ENCODE peak calls at places on chromosomes 16 and 17, in ten cellular contexts. N is nephron progenitor cell, I is A673, H is HFFc6, J is BJ, G is AG10803, X is sigmoid colon, Y is GM06990, Z is ovary, F is heart right ventricle. P is an unnamed sample.

GRCh38 chr16:65285128-65286120 is 163.6 kb upstream of the CDH11 start:
- DNase-seq in N (no peak), I (no peak), H (no peak), J (no peak), G (peak), X (no peak), Y (no peak), Z (no peak), F (peak), P (no peak)

GRCh38 chr16:3096362-3096761 is 2.7 kb downstream of the ZSCAN10 start:
- DNase-seq in N (no peak), I (no peak), H (no peak), J (no peak), G (no peak), X (no peak), Y (no peak), Z (no peak), F (no peak), P (no peak)

GRCh38 chr17:13114601-13115024 is 96.8 kb upstream of the ELAC2 start:
- DNase-seq in N (peak), I (peak), H (peak), J (peak), G (peak), X (no peak), Y (no peak), Z (no peak), F (peak), P (peak)

GRCh38 chr17:80840011-80840410 is 151.6 kb upstream of the CHMP6 start:
- DNase-seq in N (no peak), I (no peak), H (no peak), J (no peak), G (no peak), X (peak), Y (no peak), Z (no peak), F (no peak), P (no peak)

GRCh38 chr16:89319883-89320716 is 102.6 kb downstream of the ZNF778 start:
- DNase-seq in N (no peak), I (peak), H (peak), J (no peak), G (peak), X (peak), Y (peak), Z (peak), F (peak), P (no peak)

GRCh38 chr17:72665841-72666518 is 426.5 kb downstream of the SLC39A11 start:
- DNase-seq in N (no peak), I (no peak), H (no peak), J (no peak), G (peak), X (peak), Y (no peak), Z (no peak), F (no peak), P (no peak)

GRCh38 chr16:6629110-6629509 is 703.5 kb upstream of the RBFOX1 start:
- DNase-seq in N (no peak), I (no peak), H (no peak), J (no peak), G (no peak), X (no peak), Y (no peak), Z (no peak), F (no peak), P (no peak)

GRCh38 chr16:23742761-23743160 is 12.1 kb upstream of the CHP2 start:
- DNase-seq in N (no peak), I (peak), H (no peak), J (no peak), G (no peak), X (no peak), Y (no peak), Z (no peak), F (no peak), P (no peak)

GRCh38 chr16:3716831-3717234 is 491 bp downstream of the TRAP1 start:
- DNase-seq in N (no peak), I (peak), H (no peak), J (no peak), G (no peak), X (no peak), Y (no peak), Z (no peak), F (no peak), P (no peak)

GRCh38 chr16:24645739-24646645 is 83.5 kb upstream of the TNRC6A start:
- DNase-seq in N (no peak), I (peak), H (peak), J (peak), G (peak), X (peak), Y (no peak), Z (no peak), F (no peak), P (peak)

GRCh38 chr17:73170921-73171320 is 6.1 kb downstream of the SSTR2 start:
- DNase-seq in N (no peak), I (no peak), H (no peak), J (no peak), G (no peak), X (no peak), Y (no peak), Z (no peak), F (no peak), P (no peak)

GRCh38 chr17:1372618-1373017 is 27.4 kb downstream of the YWHAE start:
- DNase-seq in N (no peak), I (no peak), H (no peak), J (no peak), G (no peak), X (no peak), Y (no peak), Z (no peak), F (no peak), P (no peak)

GRCh38 chr17:79630821-79631639 is 20.2 kb upstream of the RBFOX3 start:
- DNase-seq in N (no peak), I (no peak), H (no peak), J (no peak), G (no peak), X (peak), Y (no peak), Z (no peak), F (no peak), P (no peak)

GRCh38 chr16:30562021-30562420 is 3.8 kb upstream of the ZNF764 start:
- DNase-seq in N (no peak), I (no peak), H (no peak), J (no peak), G (no peak), X (no peak), Y (no peak), Z (peak), F (no peak), P (no peak)

GRCh38 chr16:30559690-30560089 is 1.5 kb upstream of the ZNF764 start:
- DNase-seq in N (no peak), I (no peak), H (no peak), J (no peak), G (no peak), X (no peak), Y (no peak), Z (no peak), F (no peak), P (no peak)

GRCh38 chr16:30558789-30559377 is 709 bp upstream of the ZNF764 start:
- DNase-seq in N (no peak), I (no peak), H (no peak), J (no peak), G (no peak), X (no peak), Y (no peak), Z (peak), F (no peak), P (no peak)

GRCh38 chr16:30557950-30558788 is at the start of gene ZNF764:
- DNase-seq in N (peak), I (peak), H (peak), J (peak), G (peak), X (peak), Y (peak), Z (peak), F (peak), P (peak)

GRCh38 chr16:30561212-30561816 is 3.1 kb upstream of the ZNF764 start:
- DNase-seq in N (no peak), I (no peak), H (no peak), J (no peak), G (no peak), X (no peak), Y (peak), Z (peak), F (peak), P (no peak)
- TF ChIP-seq CTCF in N (no peak), I (no peak), H (no peak), J (no peak), G (no peak), X (no peak), Y (no peak), Z (no peak), F (no peak), P (no peak)

DNA sequence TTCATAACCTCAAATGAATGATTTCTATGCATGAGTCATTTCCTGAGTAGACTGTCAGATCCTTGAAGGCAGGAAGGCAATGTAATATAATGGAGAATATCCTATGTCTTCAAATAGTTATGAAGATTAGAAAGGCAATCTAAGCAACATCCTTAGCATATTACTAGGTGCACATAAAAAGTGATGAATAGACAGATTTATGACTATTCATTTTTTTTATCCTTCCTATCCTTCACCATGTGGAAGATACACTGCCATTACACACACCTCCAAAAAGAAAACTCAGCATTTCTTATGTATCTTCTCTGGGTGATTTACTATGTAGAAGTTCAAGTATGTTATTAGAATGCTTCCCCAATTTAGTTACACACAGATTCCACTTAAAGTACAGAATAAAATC is 126.4 kb upstream of the MAF start:
- DNase-seq in N (no peak), I (no peak), H (no peak), J (no peak), G (no peak), X (no peak), Y (no peak), Z (no peak), F (no peak), P (no peak)
- TF ChIP-seq CTCF in N (no peak), I (no peak), H (no peak), J (no peak), G (no peak), X (no peak), Y (no peak), Z (no peak), F (no peak), P (no peak)

DNA sequence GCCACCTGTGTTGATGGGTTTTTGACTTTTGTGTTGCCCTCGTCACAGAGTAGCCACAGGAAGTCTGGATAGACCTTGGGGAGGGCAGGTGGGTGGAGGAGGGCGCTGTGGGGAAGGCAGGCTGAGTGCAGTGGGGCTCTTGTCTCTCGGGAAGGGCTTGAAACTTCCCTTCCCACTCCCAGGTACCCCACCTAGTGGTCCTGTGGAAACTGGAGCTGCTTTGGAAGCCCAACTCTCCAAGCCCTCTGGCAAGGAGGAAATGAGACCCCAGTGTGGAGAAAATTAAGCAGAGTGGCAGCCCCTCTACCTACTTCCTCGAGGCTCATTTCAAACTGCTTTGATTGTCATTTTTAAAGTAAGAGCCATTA is 9.2 kb downstream of the CA5A start:
- DNase-seq in N (no peak), I (no peak), H (no peak), J (no peak), G (no peak), X (no peak), Y (no peak), Z (no peak), F (no peak), P (no peak)
- TF ChIP-seq CTCF in N (no peak), I (no peak), H (no peak), J (no peak), G (peak), X (no peak), Y (peak), Z (no peak), F (no peak), P (no peak)

DNA sequence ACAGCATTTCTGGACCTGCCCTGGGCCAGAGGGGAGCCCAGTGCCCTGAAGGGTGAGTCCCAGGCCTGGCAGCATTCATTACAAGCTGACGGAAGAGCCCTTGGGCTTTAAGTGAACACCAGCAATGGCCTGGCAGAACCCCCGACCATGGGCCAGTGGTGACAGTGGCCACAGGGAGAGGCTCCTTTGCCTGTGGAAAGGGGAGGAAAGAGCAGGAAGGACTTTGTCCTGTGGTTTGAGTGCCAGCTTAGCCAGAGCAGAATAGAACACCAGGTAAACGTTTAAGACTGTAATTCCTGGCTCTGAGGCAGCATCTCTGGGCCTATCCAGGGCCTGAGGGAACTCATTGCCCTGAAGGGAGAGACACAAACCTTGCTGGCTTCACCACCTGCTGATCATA is 34.3 kb upstream of the ATP2C2 start:
- DNase-seq in N (no peak), I (no peak), H (no peak), J (no peak), G (no peak), X (no peak), Y (no peak), Z (no peak), F (no peak), P (no peak)
- TF ChIP-seq CTCF in N (no peak), I (no peak), H (no peak), J (no peak), G (no peak), X (no peak), Y (no peak), Z (no peak), F (no peak), P (no peak)

P was measured in AG09309.